ENCODE peak calls at places on chromosomes 6 and 20, in four cellular contexts. H is left ventricle myocardium inferior, A is lung, Y is pancreas. I is an unnamed sample.

GRCh38 chr6:116847234-116847633 is 18.4 kb upstream of the GPRC6A start:
- DNase-seq in H (no peak), A (no peak), Y (no peak), I (no peak)

GRCh38 chr20:35305682-35306556 is 13.7 kb upstream of the FAM83C start:
- DNase-seq in H (no peak), A (no peak), Y (no peak), I (no peak)

GRCh38 chr20:46954490-46955038 is 59.9 kb downstream of the EYA2 start:
- DNase-seq in H (no peak), A (no peak), Y (no peak), I (no peak)

GRCh38 chr20:19376451-19376971 is 164.1 kb downstream of the SLC24A3 start:
- DNase-seq in H (peak; percentile 41), A (no peak), Y (no peak), I (peak; percentile 46)

GRCh38 chr6:52286798-52287432 is 2.4 kb upstream of the MCM3 start:
- DNase-seq in H (peak; percentile 48), A (peak; percentile 75), Y (peak; percentile 42), I (peak; percentile 52)

GRCh38 chr20:53943522-53944291 is 126.7 kb downstream of the BCAS1 start:
- DNase-seq in H (no peak), A (no peak), Y (no peak), I (peak; percentile 44)

GRCh38 chr6:158211273-158212055 is 43.3 kb downstream of the GTF2H5 start:
- DNase-seq in H (no peak), A (no peak), Y (no peak), I (no peak)

GRCh38 chr20:37389844-37390275 is 43.9 kb downstream of the SRC start:
- DNase-seq in H (no peak), A (no peak), Y (no peak), I (peak; percentile 14)

GRCh38 chr6:159608961-159609673 is 83.9 kb downstream of the SOD2 start:
- DNase-seq in H (no peak), A (no peak), Y (no peak), I (no peak)

GRCh38 chr6:89132087-89132486 is 13.8 kb upstream of the PM20D2 start:
- DNase-seq in H (no peak), A (peak; percentile 2), Y (no peak), I (no peak)
- H3K9me3 ChIP-seq in H (peaks cover 15% of the 10 kb centered on the region), A (peaks cover 2% of the 10 kb centered on the region), Y (no peaks in the 10 kb centered on the region), I (no peaks in the 10 kb centered on the region)

DNA sequence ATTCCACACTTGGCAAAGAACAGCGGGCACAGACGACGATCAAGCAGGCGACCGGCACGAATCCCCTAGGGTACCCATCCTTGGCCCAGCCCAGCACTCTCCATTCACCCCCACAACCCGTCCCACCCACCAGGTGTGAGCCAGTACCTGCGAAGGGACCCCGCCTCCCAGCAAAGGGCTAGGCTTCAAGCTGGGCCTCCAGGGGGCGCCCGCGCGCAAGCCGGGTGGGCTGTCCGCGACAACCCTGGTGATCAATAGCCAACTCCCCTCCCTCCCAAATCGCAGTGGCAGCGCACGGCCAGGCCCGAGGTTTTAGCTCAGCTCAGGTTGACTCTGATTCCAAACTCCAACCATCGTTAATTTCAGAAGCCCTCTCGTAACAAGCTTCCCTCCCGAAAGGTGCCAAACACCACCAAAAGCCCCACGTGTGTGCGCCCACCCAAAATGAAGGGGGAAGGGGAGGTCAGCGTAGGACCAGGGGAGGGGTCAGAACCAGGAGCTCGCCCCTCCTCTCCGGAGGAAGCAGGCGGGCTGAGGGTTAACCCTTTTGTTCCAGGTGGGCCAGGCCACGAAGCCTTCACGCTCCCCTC is 2.1 kb downstream of the SALL4 start:
- DNase-seq in H (peak; percentile 38), A (peak; percentile 57), Y (peak; percentile 81), I (peak; percentile 39)
- TF ChIP-seq CTCF in H (peak; percentile 85), A (peak; percentile 8), Y (peak; percentile 74), I (no peak)

DNA sequence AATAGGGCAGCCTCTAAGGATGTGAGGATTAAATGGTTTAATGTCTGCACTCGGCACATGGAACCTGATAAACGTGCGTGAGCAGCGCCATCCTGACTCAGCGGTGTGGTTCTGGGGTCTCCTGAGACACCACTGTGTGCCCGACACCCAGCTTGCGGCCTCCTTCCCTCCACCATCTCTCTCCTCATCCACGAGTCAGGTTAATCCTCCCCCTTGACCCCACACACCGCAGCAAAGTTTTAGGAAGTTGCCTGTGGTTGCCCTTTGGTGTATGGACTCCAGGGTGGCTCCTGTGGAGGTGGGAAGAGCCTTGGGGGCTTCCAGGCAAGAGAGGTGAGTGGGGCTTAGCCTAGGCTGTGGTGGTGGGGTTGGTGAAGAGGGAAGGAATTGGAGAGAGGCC is 68.2 kb downstream of the PHACTR3 start:
- DNase-seq in H (no peak), A (peak; percentile 13), Y (no peak), I (no peak)
- H3K9me3 ChIP-seq in H (no peaks in the 10 kb centered on the region), A (no peaks in the 10 kb centered on the region), Y (no peaks in the 10 kb centered on the region), I (no peaks in the 10 kb centered on the region)

GRCh38 chr6:133034509-133035206 is 206.5 kb upstream of the EYA4 start:
- DNase-seq in H (no peak), A (no peak), Y (no peak), I (no peak)

GRCh38 chr6:133041020-133041419 is 200.1 kb upstream of the EYA4 start:
- DNase-seq in H (peak; percentile 15), A (no peak), Y (no peak), I (no peak)

GRCh38 chr6:133042550-133043120 is 198.5 kb upstream of the EYA4 start:
- DNase-seq in H (no peak), A (no peak), Y (no peak), I (no peak)

GRCh38 chr6:133040025-133040838 is 200.9 kb upstream of the EYA4 start:
- DNase-seq in H (no peak), A (no peak), Y (no peak), I (no peak)
- TF ChIP-seq CTCF in H (peak; percentile 48), A (no peak), Y (no peak), I (no peak)

I was measured in ovary.